ENCODE peak calls at places on chromosomes 2 and 18, in five cellular contexts. One of them, this sample, is unnamed.
A peak's percentile ranks its signal among the peaks of the same experiment; 100 is the strongest.

GRCh38 chr2:48249093-48249492 is 280.9 kb upstream of the STON1 start:
- DNase-seq in neuronal stem cell: no peak
- DNase-seq in H9: no peak
- DNase-seq in mesenchymal stem cell: peak; percentile 68
- DNase-seq in IMR-90: peak; percentile 77
- DNase-seq in this sample: no peak

GRCh38 chr18:78913830-78914585 is 65.6 kb upstream of the SALL3 start:
- DNase-seq in neuronal stem cell: no peak
- DNase-seq in IMR-90: no peak
- DNase-seq in mesenchymal stem cell: no peak
- DNase-seq in H9: no peak
- DNase-seq in this sample: no peak

GRCh38 chr2:128280901-128281321 is 37.8 kb downstream of the HS6ST1 start:
- DNase-seq in mesenchymal stem cell: no peak
- DNase-seq in IMR-90: no peak
- DNase-seq in neuronal stem cell: no peak
- DNase-seq in H9: no peak
- DNase-seq in this sample: no peak

GRCh38 chr2:222959358-222959757 is 92.6 kb upstream of the KCNE4 start:
- DNase-seq in IMR-90: peak; percentile 87
- DNase-seq in H9: peak; percentile 76
- DNase-seq in mesenchymal stem cell: peak; percentile 79
- DNase-seq in neuronal stem cell: no peak
- DNase-seq in this sample: peak; percentile 97

GRCh38 chr18:52694804-52695203 is 354.8 kb downstream of the DCC start:
- DNase-seq in neuronal stem cell: no peak
- DNase-seq in H9: no peak
- DNase-seq in mesenchymal stem cell: no peak
- DNase-seq in IMR-90: no peak
- DNase-seq in this sample: peak; percentile 43

GRCh38 chr2:47907097-47907781 is 941 bp upstream of the FBXO11 start:
- DNase-seq in neuronal stem cell: no peak
- DNase-seq in mesenchymal stem cell: peak; percentile 47
- DNase-seq in IMR-90: no peak
- DNase-seq in H9: no peak
- DNase-seq in this sample: peak; percentile 37

GRCh38 chr2:217852812-217853211 is 150.0 kb downstream of the TNS1 start:
- DNase-seq in mesenchymal stem cell: no peak
- DNase-seq in IMR-90: no peak
- DNase-seq in H9: no peak
- DNase-seq in neuronal stem cell: no peak
- DNase-seq in this sample: no peak

GRCh38 chr2:70050631-70051425 is 36.4 kb upstream of the PCBP1 start:
- DNase-seq in mesenchymal stem cell: no peak
- DNase-seq in H9: no peak
- DNase-seq in IMR-90: no peak
- DNase-seq in neuronal stem cell: no peak
- DNase-seq in this sample: no peak

GRCh38 chr2:143482761-143483160 is 353.5 kb downstream of the ARHGAP15 start:
- DNase-seq in IMR-90: no peak
- DNase-seq in neuronal stem cell: no peak
- DNase-seq in mesenchymal stem cell: peak; percentile 34
- DNase-seq in H9: no peak
- DNase-seq in this sample: no peak

GRCh38 chr2:230067990-230068657 is 600 bp downstream of the SLC16A14 start:
- DNase-seq in H9: peak; percentile 77
- DNase-seq in neuronal stem cell: peak; percentile 52
- DNase-seq in mesenchymal stem cell: peak; percentile 72
- DNase-seq in IMR-90: peak; percentile 13
- DNase-seq in this sample: peak; percentile 61

GRCh38 chr2:54572636-54573531 is 116.8 kb downstream of the SPTBN1 start:
- DNase-seq in H9: no peak
- DNase-seq in mesenchymal stem cell: peak; percentile 93
- DNase-seq in neuronal stem cell: no peak
- DNase-seq in IMR-90: peak; percentile 91
- DNase-seq in this sample: no peak

GRCh38 chr2:44897406-44897805 is 44.1 kb upstream of the SIX3 start:
- DNase-seq in H9: no peak
- DNase-seq in neuronal stem cell: no peak
- DNase-seq in IMR-90: no peak
- DNase-seq in mesenchymal stem cell: no peak
- DNase-seq in this sample: no peak

GRCh38 chr2:20667151-20667530 is 197 bp downstream of the GDF7 start:
- DNase-seq in IMR-90: no peak
- DNase-seq in mesenchymal stem cell: no peak
- DNase-seq in neuronal stem cell: no peak
- DNase-seq in H9: no peak
- DNase-seq in this sample: no peak

GRCh38 chr2:48896870-48897269 is 141.3 kb upstream of the LHCGR start:
- DNase-seq in mesenchymal stem cell: no peak
- DNase-seq in H9: no peak
- DNase-seq in IMR-90: no peak
- DNase-seq in neuronal stem cell: no peak
- DNase-seq in this sample: no peak

GRCh38 chr2:240451108-240451611 is 15.7 kb downstream of the GPC1 start:
- DNase-seq in IMR-90: no peak
- DNase-seq in neuronal stem cell: no peak
- DNase-seq in mesenchymal stem cell: no peak
- DNase-seq in H9: no peak
- DNase-seq in this sample: no peak

GRCh38 chr18:45565280-45565970 is 49.9 kb upstream of the SLC14A2 start:
- DNase-seq in mesenchymal stem cell: peak; percentile 13
- DNase-seq in IMR-90: no peak
- DNase-seq in H9: no peak
- DNase-seq in neuronal stem cell: no peak
- DNase-seq in this sample: no peak

GRCh38 chr2:8622924-8623465 is 58.9 kb upstream of the ID2 start:
- DNase-seq in H9: no peak
- DNase-seq in mesenchymal stem cell: no peak
- DNase-seq in neuronal stem cell: no peak
- DNase-seq in IMR-90: no peak
- DNase-seq in this sample: no peak
- H3K9ac ChIP-seq in H9: no peak overlapping the region
- H3K9ac ChIP-seq in mesenchymal stem cell: no peak overlapping the region
- H3K9ac ChIP-seq in neuronal stem cell: no peak overlapping the region
- H3K9ac ChIP-seq in IMR-90: no peak overlapping the region
- H3K9ac ChIP-seq in this sample: no peak overlapping the region

GRCh38 chr2:933734-934295 is 16.8 kb upstream of the SNTG2 start:
- DNase-seq in mesenchymal stem cell: no peak
- DNase-seq in H9: no peak
- DNase-seq in neuronal stem cell: no peak
- DNase-seq in IMR-90: no peak
- DNase-seq in this sample: no peak
- H4K8ac ChIP-seq in mesenchymal stem cell: no peak overlapping the region
- H4K8ac ChIP-seq in H9: no peak overlapping the region
- H4K8ac ChIP-seq in neuronal stem cell: no peak overlapping the region
- H4K8ac ChIP-seq in IMR-90: no peak overlapping the region
- H4K8ac ChIP-seq in this sample: no peak overlapping the region

GRCh38 chr18:55841314-55841713 is 253.3 kb upstream of the TCF4 start:
- DNase-seq in mesenchymal stem cell: no peak
- DNase-seq in neuronal stem cell: no peak
- DNase-seq in H9: no peak
- DNase-seq in IMR-90: no peak
- DNase-seq in this sample: no peak

GRCh38 chr18:55840601-55841170 is 252.7 kb upstream of the TCF4 start:
- DNase-seq in mesenchymal stem cell: no peak
- DNase-seq in neuronal stem cell: no peak
- DNase-seq in H9: no peak
- DNase-seq in IMR-90: no peak
- DNase-seq in this sample: no peak

GRCh38 chr18:55839350-55839749 is 251.4 kb upstream of the TCF4 start:
- DNase-seq in neuronal stem cell: no peak
- DNase-seq in IMR-90: peak; percentile 75
- DNase-seq in mesenchymal stem cell: no peak
- DNase-seq in H9: no peak
- DNase-seq in this sample: no peak

GRCh38 chr18:55838322-55838721 is 250.3 kb upstream of the TCF4 start:
- DNase-seq in H9: no peak
- DNase-seq in mesenchymal stem cell: no peak
- DNase-seq in IMR-90: no peak
- DNase-seq in neuronal stem cell: no peak
- DNase-seq in this sample: peak; percentile 57

DNA sequence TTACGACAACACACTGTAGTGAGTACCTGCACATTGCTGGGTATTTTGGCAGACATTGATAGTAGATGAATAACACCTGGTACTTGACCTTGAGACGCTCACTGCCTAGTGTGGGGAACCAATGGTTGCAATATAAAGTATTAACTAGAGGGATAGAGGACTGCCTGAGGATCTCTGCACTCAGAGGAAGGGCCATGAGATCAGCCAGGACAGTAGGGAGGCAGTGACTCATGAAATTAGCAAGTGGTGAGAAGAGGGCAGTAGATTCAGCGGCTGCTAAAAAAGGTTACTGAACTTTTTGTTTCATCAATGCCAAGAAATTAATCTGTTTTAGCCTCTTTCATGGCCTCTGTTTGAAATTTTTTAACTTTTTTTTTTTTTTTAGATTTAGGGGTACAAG is 250.8 kb upstream of the TCF4 start:
- DNase-seq in H9: no peak
- DNase-seq in neuronal stem cell: no peak
- DNase-seq in IMR-90: peak; percentile 44
- DNase-seq in mesenchymal stem cell: no peak
- DNase-seq in this sample: peak; percentile 60
- H3K9ac ChIP-seq in H9: no peak overlapping the region
- H3K9ac ChIP-seq in neuronal stem cell: no peak overlapping the region
- H3K9ac ChIP-seq in IMR-90: no peak overlapping the region
- H3K9ac ChIP-seq in mesenchymal stem cell: peak overlapping the region; percentile 39
- H3K9ac ChIP-seq in this sample: no peak overlapping the region

DNA sequence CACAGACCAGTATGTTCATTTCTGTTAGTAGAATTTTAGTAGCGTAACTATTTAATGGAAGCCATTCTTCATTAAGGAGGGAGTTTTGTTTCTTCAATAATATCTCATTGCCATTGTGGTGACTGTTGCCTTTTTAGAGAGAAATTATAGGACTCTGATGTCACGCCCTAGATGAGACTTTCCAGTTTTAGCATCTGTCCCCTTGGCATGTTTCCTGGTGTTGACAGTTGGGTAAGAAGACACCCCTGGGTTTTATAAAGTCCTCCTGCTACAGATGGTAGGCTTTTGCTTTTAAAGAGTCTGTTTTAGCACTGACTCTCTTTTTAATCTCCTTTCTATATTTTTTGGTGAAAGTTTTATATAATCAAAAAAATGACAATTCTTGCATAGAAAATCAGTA is 41.9 kb downstream of the KCNJ3 start:
- DNase-seq in IMR-90: no peak
- DNase-seq in neuronal stem cell: no peak
- DNase-seq in mesenchymal stem cell: no peak
- DNase-seq in H9: no peak
- DNase-seq in this sample: no peak
- H4K8ac ChIP-seq in IMR-90: no peak overlapping the region
- H4K8ac ChIP-seq in neuronal stem cell: no peak overlapping the region
- H4K8ac ChIP-seq in mesenchymal stem cell: no peak overlapping the region
- H4K8ac ChIP-seq in H9: no peak overlapping the region
- H4K8ac ChIP-seq in this sample: no peak overlapping the region

GRCh38 chr2:33033524-33034150 is 86.9 kb downstream of the LTBP1 start:
- DNase-seq in IMR-90: peak; percentile 66
- DNase-seq in mesenchymal stem cell: peak; percentile 65
- DNase-seq in H9: no peak
- DNase-seq in neuronal stem cell: peak; percentile 29
- DNase-seq in this sample: peak; percentile 61
- H3K9ac ChIP-seq in IMR-90: peak overlapping the region; percentile 21
- H3K9ac ChIP-seq in mesenchymal stem cell: peak overlapping the region; percentile 85
- H3K9ac ChIP-seq in H9: no peak overlapping the region
- H3K9ac ChIP-seq in neuronal stem cell: no peak overlapping the region
- H3K9ac ChIP-seq in this sample: no peak overlapping the region

GRCh38 chr2:10525573-10526265 is 77.6 kb upstream of the ODC1 start:
- DNase-seq in IMR-90: no peak
- DNase-seq in neuronal stem cell: no peak
- DNase-seq in H9: no peak
- DNase-seq in mesenchymal stem cell: no peak
- DNase-seq in this sample: no peak
- H4K8ac ChIP-seq in IMR-90: no peak overlapping the region
- H4K8ac ChIP-seq in neuronal stem cell: no peak overlapping the region
- H4K8ac ChIP-seq in H9: no peak overlapping the region
- H4K8ac ChIP-seq in mesenchymal stem cell: no peak overlapping the region
- H4K8ac ChIP-seq in this sample: no peak overlapping the region

This sample was measured in mesendoderm.